ENCODE peak calls at places on chromosomes 16 and 17, in eight cellular contexts. T is fibroblast of the aortic adventitia, E is psoas muscle, V is brain microvascular endothelial cell, K is ovary, Z is upper lobe of right lung, P is AG04450, B is A549. X is an unnamed sample.
A peak's percentile ranks its signal among the peaks of the same experiment; 100 is the strongest.

GRCh38 chr16:88842806-88843205 is 13.9 kb downstream of the GALNS start:
- DNase-seq in E (no peak), V (no peak), B (no peak), P (no peak), Z (no peak), K (no peak), T (no peak), X (no peak)

GRCh38 chr16:61858996-61859395 is 177.2 kb downstream of the CDH8 start:
- DNase-seq in V (peak; percentile 28), Z (no peak), K (no peak), B (peak; percentile 2), E (no peak), P (no peak), T (no peak), X (no peak)

GRCh38 chr17:67947325-67947813 is 48.9 kb downstream of the C17orf58 start:
- DNase-seq in B (no peak), P (no peak), K (no peak), T (no peak), E (no peak), V (no peak), Z (no peak), X (no peak)

GRCh38 chr16:2236362-2237075 is at the start of gene DNASE1L2:
- DNase-seq in K (no peak), Z (no peak), B (peak; percentile 52), T (no peak), P (no peak), E (no peak), V (no peak), X (no peak)

GRCh38 chr17:81057079-81057730 is 22.3 kb downstream of the BAIAP2 start:
- DNase-seq in B (peak; percentile 31), T (peak; percentile 59), E (no peak), P (no peak), Z (peak; percentile 91), V (no peak), K (no peak), X (peak; percentile 71)

GRCh38 chr17:6577686-6578263 is 21.4 kb upstream of the PITPNM3 start:
- DNase-seq in B (no peak), E (no peak), Z (no peak), P (no peak), V (no peak), K (no peak), T (no peak), X (no peak)

GRCh38 chr16:86970726-86971125 is 346.5 kb downstream of the C16orf95 start:
- DNase-seq in K (no peak), V (no peak), B (no peak), Z (peak; percentile 23), P (no peak), T (no peak), E (no peak), X (no peak)

GRCh38 chr16:66248096-66248495 is 118.4 kb upstream of the CDH5 start:
- DNase-seq in P (no peak), K (peak; percentile 87), E (peak; percentile 80), Z (no peak), B (no peak), V (peak; percentile 38), T (peak; percentile 85), X (peak; percentile 34)

GRCh38 chr17:45376171-45376564 is 56.5 kb downstream of the ARHGAP27 start:
- DNase-seq in E (no peak), Z (no peak), T (no peak), B (no peak), K (no peak), P (no peak), V (no peak), X (no peak)

GRCh38 chr16:1920727-1921155 is 2.5 kb upstream of the HS3ST6 start:
- DNase-seq in K (no peak), V (no peak), B (peak; percentile 53), Z (peak; percentile 55), E (no peak), P (no peak), T (no peak), X (peak; percentile 66)

GRCh38 chr17:15361151-15361550 is 19.8 kb upstream of the TEKT3 start:
- DNase-seq in B (no peak), T (no peak), K (no peak), V (peak; percentile 5), P (no peak), Z (no peak), E (no peak), X (no peak)

GRCh38 chr17:31155208-31155810 is 60.5 kb downstream of the NF1 start:
- DNase-seq in T (peak; percentile 34), Z (no peak), B (no peak), V (no peak), E (no peak), K (no peak), P (no peak), X (no peak)

GRCh38 chr17:32277284-32277683 is 11.7 kb downstream of the RHBDL3 start:
- DNase-seq in V (peak; percentile 35), E (no peak), P (no peak), Z (no peak), B (no peak), T (peak; percentile 53), K (no peak), X (no peak)

GRCh38 chr16:71904239-71904638 is 8.9 kb downstream of the IST1 start:
- DNase-seq in K (no peak), E (no peak), P (no peak), V (no peak), Z (no peak), T (no peak), B (no peak), X (no peak)

GRCh38 chr17:74959826-74960738 is 12.5 kb downstream of the HID1 start:
- DNase-seq in P (no peak), V (no peak), Z (no peak), B (peak; percentile 59), K (no peak), T (peak; percentile 19), E (no peak), X (no peak)

GRCh38 chr17:58539703-58540102 is 25.3 kb upstream of the MTMR4 start:
- DNase-seq in B (no peak), E (no peak), P (no peak), Z (no peak), T (no peak), V (no peak), K (no peak), X (no peak)

GRCh38 chr17:48997103-48997826 is at the start of gene IGF2BP1:
- DNase-seq in T (peak; percentile 43), E (no peak), V (peak; percentile 61), Z (no peak), P (no peak), B (peak; percentile 95), K (no peak), X (peak; percentile 60)

GRCh38 chr17:48997827-48998556 is 807 bp downstream of the IGF2BP1 start:
- DNase-seq in B (no peak), Z (no peak), V (no peak), E (no peak), K (no peak), T (no peak), P (no peak), X (peak; percentile 31)

GRCh38 chr17:48996696-48997102 is 486 bp upstream of the IGF2BP1 start:
- DNase-seq in T (no peak), Z (no peak), K (no peak), P (no peak), V (no peak), E (no peak), B (no peak), X (no peak)

GRCh38 chr17:49000943-49001342 is 3.8 kb downstream of the IGF2BP1 start:
- DNase-seq in V (no peak), T (no peak), B (no peak), Z (no peak), E (no peak), K (no peak), P (no peak), X (no peak)

DNA sequence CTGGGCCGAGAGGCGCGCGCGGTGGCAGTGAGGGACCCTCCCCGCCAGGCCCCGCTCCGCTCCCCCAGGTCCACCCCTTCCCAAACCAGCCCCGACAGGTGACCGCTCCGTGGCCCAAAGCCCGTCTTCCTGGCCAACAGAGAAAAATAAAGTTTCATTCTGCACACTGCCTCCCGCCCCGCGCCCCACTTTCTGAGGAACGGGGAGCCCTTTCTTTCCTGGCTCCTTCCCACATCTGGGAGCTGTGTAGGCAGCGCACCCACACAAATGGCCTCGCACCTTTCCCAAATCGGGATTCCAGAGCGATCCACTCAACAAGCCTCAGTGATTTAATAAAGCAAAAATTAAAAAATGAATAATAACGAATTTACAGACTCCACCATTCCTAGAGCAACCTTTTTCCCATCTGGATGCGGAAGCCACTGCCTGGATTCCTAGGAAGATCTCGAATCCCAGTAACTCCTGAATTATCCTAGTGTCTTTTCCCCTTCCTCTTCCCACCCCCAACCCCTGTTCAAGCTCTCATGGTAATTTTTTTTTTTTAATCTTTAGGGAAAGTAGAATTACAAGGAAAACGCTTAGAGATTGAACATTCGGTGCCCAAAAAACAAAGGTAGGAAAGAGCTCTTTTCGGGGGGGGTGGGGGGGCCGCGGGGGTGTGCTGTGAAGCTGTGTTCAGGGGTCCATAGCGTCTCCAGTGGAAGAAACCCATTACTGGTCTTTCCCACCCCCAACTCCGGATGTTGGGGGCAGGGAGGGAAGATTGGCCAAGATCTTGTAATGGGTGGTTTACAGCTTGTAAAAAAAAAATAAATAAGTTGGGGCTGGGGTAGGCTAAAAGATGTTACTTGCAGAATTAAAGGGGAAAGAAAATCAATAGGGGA is 1.6 kb downstream of the IGF2BP1 start:
- DNase-seq in Z (no peak), B (peak; percentile 51), E (no peak), V (no peak), P (no peak), K (no peak), T (no peak), X (no peak)
- H3K4me3 ChIP-seq in Z (no peak overlapping the region), B (peak overlapping the region; percentile 60), E (no peak overlapping the region), V (peak overlapping the region; percentile 93), P (peak overlapping the region; percentile 92), K (no peak overlapping the region), T (peak overlapping the region; percentile 68), X (peak overlapping the region; percentile 77)

GRCh38 chr16:82094942-82095540 is 60.0 kb downstream of the HSD17B2 start:
- DNase-seq in P (no peak), V (no peak), E (no peak), T (no peak), K (no peak), B (no peak), Z (no peak), X (no peak)
- H3K4me3 ChIP-seq in P (no peak overlapping the region), V (no peak overlapping the region), E (no peak overlapping the region), T (no peak overlapping the region), K (no peak overlapping the region), B (no peak overlapping the region), Z (no peak overlapping the region), X (no peak overlapping the region)

GRCh38 chr17:82439829-82440365 is 10.7 kb downstream of the CYBC1 start:
- DNase-seq in B (no peak), K (no peak), V (no peak), T (no peak), P (no peak), Z (no peak), E (no peak), X (no peak)
- H3K4me3 ChIP-seq in B (no peak overlapping the region), K (no peak overlapping the region), V (no peak overlapping the region), T (no peak overlapping the region), P (no peak overlapping the region), Z (no peak overlapping the region), E (no peak overlapping the region), X (no peak overlapping the region)

DNA sequence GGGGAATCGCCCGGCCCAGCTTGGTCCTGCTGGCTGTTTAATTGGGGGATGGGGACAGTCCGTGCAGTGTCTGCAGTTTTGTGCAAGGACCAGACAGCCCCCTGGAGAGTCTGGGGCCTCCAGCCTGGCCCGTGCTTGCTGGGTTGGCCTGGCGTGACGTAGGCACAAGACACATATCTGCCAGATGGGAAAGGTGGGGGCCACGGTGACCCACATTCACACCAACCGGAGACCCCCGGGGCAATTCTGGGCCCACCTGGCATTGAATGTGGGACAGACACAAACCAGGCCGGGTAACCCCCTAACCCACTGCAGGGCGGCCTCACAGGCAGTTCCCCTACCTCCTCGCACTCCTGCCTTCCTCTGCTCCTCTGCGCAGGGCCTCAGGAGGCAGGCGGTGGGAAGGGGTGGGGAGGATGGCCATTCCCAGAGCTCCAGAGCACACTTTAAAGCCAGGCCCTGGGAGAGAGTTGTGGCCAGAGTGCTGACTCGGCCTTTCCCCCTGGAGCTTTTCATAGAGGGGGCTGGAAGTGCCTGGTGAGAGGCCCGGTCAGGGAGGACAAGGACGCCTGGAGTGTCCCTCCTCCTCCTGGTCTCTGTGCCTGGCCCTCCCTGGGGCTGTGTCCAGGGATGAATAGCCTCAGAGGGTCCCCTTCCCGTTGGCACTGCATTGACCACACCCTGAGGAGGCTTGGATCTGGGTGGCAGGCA is 1.5 kb downstream of the MRC2 start:
- DNase-seq in K (peak; percentile 66), V (peak; percentile 69), Z (no peak), B (no peak), T (peak; percentile 67), P (no peak), E (peak; percentile 32), X (peak; percentile 54)
- H3K4me3 ChIP-seq in K (peak overlapping the region; percentile 67), V (peak overlapping the region; percentile 87), Z (peak overlapping the region; percentile 66), B (peak overlapping the region; percentile 96), T (peak overlapping the region; percentile 84), P (peak overlapping the region; percentile 84), E (peak overlapping the region; percentile 67), X (peak overlapping the region; percentile 82)